ENCODE peak calls at places on chromosomes 13 and 19, in eight cellular contexts. J is coronary artery; N is transverse colon; D is CD8-positive, alpha-beta T cell; O is NCI-H1092 treated with DMSO at 0.1 percent for 48 hours; Z is left ventricle myocardium superior; P is T-helper 2 cell; B is NCI-H774. T is an unnamed sample.

GRCh38 chr19:11578342-11579142 is 1.1 kb upstream of the ACP5 start:
- DNase-seq in J (no peak), N (peak; percentile 61), D (peak; percentile 31), O (no peak), Z (peak; percentile 52), P (peak; percentile 67), B (no peak), T (peak; percentile 67)

GRCh38 chr19:38930776-38931761 is at the start of gene MRPS12:
- DNase-seq in J (peak; percentile 99), N (peak; percentile 99), D (peak; percentile 99), O (peak; percentile 95), Z (peak; percentile 98), P (peak; percentile 100), B (peak; percentile 98), T (peak; percentile 99)

GRCh38 chr19:19758164-19758563 is 25.3 kb upstream of the ZNF14 start:
- DNase-seq in J (no peak), N (no peak), D (no peak), O (no peak), Z (no peak), P (no peak), B (no peak), T (no peak)

GRCh38 chr19:49954092-49954825 is 6.7 kb downstream of the SIGLEC11 start:
- DNase-seq in J (no peak), N (no peak), D (no peak), O (no peak), Z (no peak), P (no peak), B (no peak), T (no peak)

GRCh38 chr19:31274964-31275319 is 74.3 kb downstream of the TSHZ3 start:
- DNase-seq in J (no peak), N (no peak), D (no peak), O (no peak), Z (no peak), P (no peak), B (no peak), T (no peak)

GRCh38 chr13:94710881-94711560 is 1.3 kb downstream of the SOX21 start:
- DNase-seq in J (no peak), N (no peak), D (no peak), O (peak; percentile 84), Z (no peak), P (peak; percentile 49), B (peak; percentile 19), T (no peak)

GRCh38 chr13:113748101-113748861 is 10.7 kb upstream of the TMEM255B start:
- DNase-seq in J (no peak), N (no peak), D (no peak), O (no peak), Z (peak; percentile 62), P (no peak), B (no peak), T (no peak)

GRCh38 chr19:50859849-50860248 is 5.1 kb downstream of the KLK3 start:
- DNase-seq in J (no peak), N (no peak), D (no peak), O (no peak), Z (no peak), P (no peak), B (no peak), T (no peak)

GRCh38 chr13:90834700-90835099 is 512.8 kb upstream of the MIR17HG start:
- DNase-seq in J (no peak), N (no peak), D (no peak), O (no peak), Z (no peak), P (no peak), B (no peak), T (no peak)

GRCh38 chr13:75485286-75486062 is 3.5 kb upstream of the TBC1D4 start:
- DNase-seq in J (no peak), N (no peak), D (no peak), O (no peak), Z (no peak), P (no peak), B (no peak), T (no peak)

GRCh38 chr19:46115396-46116109 is 8.9 kb downstream of the IGFL3 start:
- DNase-seq in J (no peak), N (no peak), D (no peak), O (no peak), Z (no peak), P (peak; percentile 31), B (no peak), T (no peak)

GRCh38 chr19:5936308-5936980 is 22.4 kb downstream of the CAPS start:
- DNase-seq in J (no peak), N (no peak), D (no peak), O (peak; percentile 60), Z (no peak), P (no peak), B (no peak), T (no peak)

GRCh38 chr13:79155883-79156282 is 250.2 kb downstream of the RBM26 start:
- DNase-seq in J (no peak), N (no peak), D (no peak), O (no peak), Z (no peak), P (no peak), B (no peak), T (no peak)

GRCh38 chr13:21336609-21337008 is 122.5 kb downstream of the ZDHHC20 start:
- DNase-seq in J (no peak), N (no peak), D (no peak), O (no peak), Z (no peak), P (no peak), B (no peak), T (no peak)

GRCh38 chr13:110392510-110393233 is 85.6 kb downstream of the COL4A2 start:
- DNase-seq in J (no peak), N (no peak), D (no peak), O (no peak), Z (no peak), P (no peak), B (no peak), T (no peak)

GRCh38 chr13:59680429-59681024 is 483.2 kb downstream of the DIAPH3 start:
- DNase-seq in J (no peak), N (no peak), D (no peak), O (peak; percentile 39), Z (no peak), P (peak; percentile 48), B (no peak), T (no peak)

GRCh38 chr19:14337510-14337909 is 43.7 kb upstream of the ADGRE5 start:
- DNase-seq in J (no peak), N (peak; percentile 76), D (peak; percentile 59), O (no peak), Z (no peak), P (peak; percentile 63), B (peak; percentile 23), T (no peak)

T was measured in ureter.